ENCODE peak calls at places on chromosomes 3 and 15, in five cellular contexts. S, P, N, U and A are unnamed samples.

GRCh38 chr15:80480909-80481308 is 76.7 kb downstream of the ARNT2 start:
- DNase-seq in S (peak), P (peak), N (peak), U (no peak), A (peak)

GRCh38 chr3:183991403-183991802 is 26.3 kb downstream of the ABCC5 start:
- DNase-seq in S (no peak), P (no peak), N (no peak), U (no peak), A (no peak)

GRCh38 chr15:33242669-33243191 is 48.2 kb upstream of the FMN1 start:
- DNase-seq in S (peak), P (peak), N (no peak), U (no peak), A (peak)

GRCh38 chr3:142642956-142643355 is 46.8 kb downstream of the PLS1 start:
- DNase-seq in S (no peak), P (no peak), N (no peak), U (no peak), A (no peak)

GRCh38 chr3:138089091-138089490 is 26.3 kb downstream of the DZIP1L start:
- DNase-seq in S (no peak), P (no peak), N (no peak), U (no peak), A (peak)

GRCh38 chr3:142489572-142490323 is 41.9 kb upstream of the XRN1 start:
- DNase-seq in S (no peak), P (no peak), N (no peak), U (no peak), A (no peak)

GRCh38 chr3:170605490-170605889 is 19.6 kb upstream of the SLC7A14 start:
- DNase-seq in S (no peak), P (no peak), N (no peak), U (no peak), A (no peak)

GRCh38 chr15:91283155-91283554 is 183.1 kb downstream of the SV2B start:
- DNase-seq in S (no peak), P (no peak), N (no peak), U (no peak), A (no peak)

GRCh38 chr3:17047162-17047561 is 162.4 kb downstream of the PLCL2 start:
- DNase-seq in S (no peak), P (no peak), N (no peak), U (no peak), A (no peak)

GRCh38 chr3:151538706-151539403 is 78.0 kb upstream of the IGSF10 start:
- DNase-seq in S (no peak), P (no peak), N (no peak), U (peak), A (no peak)

GRCh38 chr3:42092006-42092405 is 849 bp downstream of the TRAK1 start:
- DNase-seq in S (no peak), P (no peak), N (no peak), U (no peak), A (no peak)

GRCh38 chr15:50943623-50944022 is 35.1 kb downstream of the AP4E1 start:
- DNase-seq in S (no peak), P (no peak), N (no peak), U (no peak), A (no peak)

GRCh38 chr3:143648708-143649107 is 199.6 kb downstream of the SLC9A9 start:
- DNase-seq in S (peak), P (peak), N (no peak), U (no peak), A (no peak)

GRCh38 chr3:32780735-32781210 is 37.0 kb upstream of the TRIM71 start:
- DNase-seq in S (peak), P (peak), N (no peak), U (peak), A (peak)

GRCh38 chr3:73513260-73513659 is 111.5 kb downstream of the PDZRN3 start:
- DNase-seq in S (peak), P (no peak), N (no peak), U (no peak), A (no peak)

GRCh38 chr3:45546636-45547201 is 47.8 kb upstream of the LIMD1 start:
- DNase-seq in S (no peak), P (no peak), N (no peak), U (no peak), A (no peak)

GRCh38 chr15:51132384-51133139 is 37.9 kb upstream of the TNFAIP8L3 start:
- DNase-seq in S (peak), P (peak), N (peak), U (no peak), A (peak)

GRCh38 chr3:187295635-187296034 is 4.1 kb upstream of the MASP1 start:
- DNase-seq in S (no peak), P (no peak), N (no peak), U (no peak), A (peak)

GRCh38 chr15:25710184-25710583 is 152.9 kb downstream of the ATP10A start:
- DNase-seq in S (peak), P (no peak), N (no peak), U (peak), A (peak)

GRCh38 chr3:64417816-64418215 is 192.6 kb upstream of the PRICKLE2 start:
- DNase-seq in S (no peak), P (peak), N (peak), U (no peak), A (peak)

GRCh38 chr3:188631291-188632010 is 477.5 kb downstream of the LPP start:
- DNase-seq in S (no peak), P (peak), N (peak), U (no peak), A (peak)

GRCh38 chr3:83729576-83729975 is 1229.2 kb upstream of the CADM2 start:
- DNase-seq in S (no peak), P (no peak), N (no peak), U (no peak), A (no peak)

GRCh38 chr3:44000586-44000985 is 241.1 kb upstream of the TOPAZ1 start:
- DNase-seq in S (peak), P (peak), N (no peak), U (no peak), A (peak)

GRCh38 chr15:25268166-25268565 is 170.7 kb downstream of the UBE3A start:
- DNase-seq in S (no peak), P (no peak), N (no peak), U (no peak), A (no peak)

GRCh38 chr3:50297896-50298725 is 1.1 kb downstream of the HYAL3 start:
- DNase-seq in S (no peak), P (no peak), N (no peak), U (peak), A (no peak)

GRCh38 chr3:62467936-62468722 is 94.8 kb upstream of the FEZF2 start:
- DNase-seq in S (no peak), P (no peak), N (no peak), U (no peak), A (no peak)

GRCh38 chr3:126127904-126128303 is 44.0 kb upstream of the SLC41A3 start:
- DNase-seq in S (no peak), P (no peak), N (no peak), U (peak), A (no peak)

GRCh38 chr15:35741395-35741794 is 195.4 kb upstream of the DPH6 start:
- DNase-seq in S (no peak), P (no peak), N (no peak), U (no peak), A (no peak)

GRCh38 chr3:43181202-43181910 is 75.5 kb upstream of the POMGNT2 start:
- DNase-seq in S (no peak), P (no peak), N (no peak), U (no peak), A (no peak)

GRCh38 chr15:73696641-73697001 is 12.4 kb downstream of the CD276 start:
- DNase-seq in S (no peak), P (no peak), N (no peak), U (no peak), A (no peak)

GRCh38 chr15:55253580-55253979 is 36.0 kb downstream of the RAB27A start:
- DNase-seq in S (no peak), P (peak), N (no peak), U (no peak), A (peak)

GRCh38 chr3:159814161-159814560 is 174.5 kb upstream of the IL12A start:
- DNase-seq in S (no peak), P (peak), N (no peak), U (no peak), A (peak)

GRCh38 chr3:194565597-194566190 is 67.5 kb downstream of the TMEM44 start:
- DNase-seq in S (no peak), P (peak), N (peak), U (no peak), A (no peak)

GRCh38 chr3:55013145-55013544 is 85.3 kb upstream of the LRTM1 start:
- DNase-seq in S (no peak), P (peak), N (peak), U (no peak), A (no peak)